ENCODE peak calls at places on chromosomes 11 and 22, in seven cellular contexts. One of them, this sample, is unnamed. For H3K9me3, the result is how much of the 10 kb centered on the place peaks cover.

GRCh38 chr11:19742595-19743292 is 30.1 kb downstream of the NAV2 start:
- DNase-seq in Panc1: peak
- DNase-seq in K562: peak
- DNase-seq in esophagus muscularis mucosa: no peak
- DNase-seq in sigmoid colon: peak
- DNase-seq in HCT116: peak
- DNase-seq in stomach: peak
- DNase-seq in this sample: no peak

GRCh38 chr11:95920460-95921105 is 3.3 kb downstream of the MTMR2 start:
- DNase-seq in Panc1: no peak
- DNase-seq in K562: no peak
- DNase-seq in esophagus muscularis mucosa: no peak
- DNase-seq in sigmoid colon: no peak
- DNase-seq in HCT116: no peak
- DNase-seq in stomach: no peak
- DNase-seq in this sample: no peak

GRCh38 chr11:117701781-117702180 is 95.2 kb downstream of the DSCAML1 start:
- DNase-seq in Panc1: no peak
- DNase-seq in K562: no peak
- DNase-seq in esophagus muscularis mucosa: no peak
- DNase-seq in sigmoid colon: no peak
- DNase-seq in HCT116: no peak
- DNase-seq in stomach: no peak
- DNase-seq in this sample: no peak

GRCh38 chr22:41968601-41969000 is 642 bp upstream of the SEPTIN3 start:
- DNase-seq in Panc1: no peak
- DNase-seq in K562: no peak
- DNase-seq in esophagus muscularis mucosa: no peak
- DNase-seq in sigmoid colon: no peak
- DNase-seq in HCT116: no peak
- DNase-seq in stomach: no peak
- DNase-seq in this sample: no peak

GRCh38 chr22:24180316-24181087 is 785 bp upstream of the SUSD2 start:
- DNase-seq in Panc1: no peak
- DNase-seq in K562: no peak
- DNase-seq in esophagus muscularis mucosa: no peak
- DNase-seq in sigmoid colon: no peak
- DNase-seq in HCT116: no peak
- DNase-seq in stomach: no peak
- DNase-seq in this sample: no peak

GRCh38 chr11:44627911-44628729 is 62.7 kb downstream of the CD82 start:
- DNase-seq in Panc1: no peak
- DNase-seq in K562: no peak
- DNase-seq in esophagus muscularis mucosa: peak
- DNase-seq in sigmoid colon: peak
- DNase-seq in HCT116: no peak
- DNase-seq in stomach: peak
- DNase-seq in this sample: no peak

GRCh38 chr11:12185914-12186313 is 75.5 kb downstream of the MICAL2 start:
- DNase-seq in Panc1: no peak
- DNase-seq in K562: no peak
- DNase-seq in esophagus muscularis mucosa: no peak
- DNase-seq in sigmoid colon: no peak
- DNase-seq in HCT116: no peak
- DNase-seq in stomach: no peak
- DNase-seq in this sample: peak

GRCh38 chr11:87712802-87713202 is 462.4 kb downstream of the RAB38 start:
- DNase-seq in Panc1: no peak
- DNase-seq in K562: no peak
- DNase-seq in esophagus muscularis mucosa: no peak
- DNase-seq in sigmoid colon: no peak
- DNase-seq in HCT116: no peak
- DNase-seq in stomach: no peak
- DNase-seq in this sample: no peak

GRCh38 chr11:17752144-17752543 is 17.6 kb downstream of the KCNC1 start:
- DNase-seq in Panc1: no peak
- DNase-seq in K562: no peak
- DNase-seq in esophagus muscularis mucosa: no peak
- DNase-seq in sigmoid colon: no peak
- DNase-seq in HCT116: no peak
- DNase-seq in stomach: no peak
- DNase-seq in this sample: no peak

GRCh38 chr11:64239662-64240466 is 1.0 kb upstream of the FKBP2 start:
- DNase-seq in Panc1: no peak
- DNase-seq in K562: no peak
- DNase-seq in esophagus muscularis mucosa: no peak
- DNase-seq in sigmoid colon: no peak
- DNase-seq in HCT116: no peak
- DNase-seq in stomach: no peak
- DNase-seq in this sample: no peak

GRCh38 chr11:114610984-114611944 is 15.7 kb upstream of the NXPE4 start:
- DNase-seq in Panc1: no peak
- DNase-seq in K562: no peak
- DNase-seq in esophagus muscularis mucosa: peak
- DNase-seq in sigmoid colon: no peak
- DNase-seq in HCT116: no peak
- DNase-seq in stomach: no peak
- DNase-seq in this sample: no peak

GRCh38 chr11:2825886-2826678 is 59.5 kb downstream of the CDKN1C start:
- DNase-seq in Panc1: no peak
- DNase-seq in K562: no peak
- DNase-seq in esophagus muscularis mucosa: peak
- DNase-seq in sigmoid colon: peak
- DNase-seq in HCT116: no peak
- DNase-seq in stomach: no peak
- DNase-seq in this sample: no peak

GRCh38 chr11:117187428-117187798 is 8.9 kb downstream of the SIDT2 start:
- DNase-seq in Panc1: no peak
- DNase-seq in K562: no peak
- DNase-seq in esophagus muscularis mucosa: no peak
- DNase-seq in sigmoid colon: peak
- DNase-seq in HCT116: no peak
- DNase-seq in stomach: peak
- DNase-seq in this sample: no peak

GRCh38 chr22:31082606-31083376 is 1.7 kb downstream of the SMTN start:
- DNase-seq in Panc1: no peak
- DNase-seq in K562: peak
- DNase-seq in esophagus muscularis mucosa: no peak
- DNase-seq in sigmoid colon: peak
- DNase-seq in HCT116: peak
- DNase-seq in stomach: peak
- DNase-seq in this sample: no peak

GRCh38 chr11:12674936-12675696 is 895 bp downstream of the TEAD1 start:
- DNase-seq in Panc1: no peak
- DNase-seq in K562: peak
- DNase-seq in esophagus muscularis mucosa: no peak
- DNase-seq in sigmoid colon: peak
- DNase-seq in HCT116: no peak
- DNase-seq in stomach: peak
- DNase-seq in this sample: no peak

GRCh38 chr22:46068908-46069481 is 81.3 kb upstream of the PPARA start:
- DNase-seq in Panc1: no peak
- DNase-seq in K562: no peak
- DNase-seq in esophagus muscularis mucosa: no peak
- DNase-seq in sigmoid colon: peak
- DNase-seq in HCT116: no peak
- DNase-seq in stomach: peak
- DNase-seq in this sample: no peak
- TF ChIP-seq POLR2AphosphoS5 in Panc1: no peak
- TF ChIP-seq POLR2AphosphoS5 in K562: no peak
- TF ChIP-seq POLR2AphosphoS5 in esophagus muscularis mucosa: no peak
- TF ChIP-seq POLR2AphosphoS5 in sigmoid colon: no peak
- TF ChIP-seq POLR2AphosphoS5 in HCT116: no peak
- TF ChIP-seq POLR2AphosphoS5 in stomach: no peak
- TF ChIP-seq POLR2AphosphoS5 in this sample: no peak

DNA sequence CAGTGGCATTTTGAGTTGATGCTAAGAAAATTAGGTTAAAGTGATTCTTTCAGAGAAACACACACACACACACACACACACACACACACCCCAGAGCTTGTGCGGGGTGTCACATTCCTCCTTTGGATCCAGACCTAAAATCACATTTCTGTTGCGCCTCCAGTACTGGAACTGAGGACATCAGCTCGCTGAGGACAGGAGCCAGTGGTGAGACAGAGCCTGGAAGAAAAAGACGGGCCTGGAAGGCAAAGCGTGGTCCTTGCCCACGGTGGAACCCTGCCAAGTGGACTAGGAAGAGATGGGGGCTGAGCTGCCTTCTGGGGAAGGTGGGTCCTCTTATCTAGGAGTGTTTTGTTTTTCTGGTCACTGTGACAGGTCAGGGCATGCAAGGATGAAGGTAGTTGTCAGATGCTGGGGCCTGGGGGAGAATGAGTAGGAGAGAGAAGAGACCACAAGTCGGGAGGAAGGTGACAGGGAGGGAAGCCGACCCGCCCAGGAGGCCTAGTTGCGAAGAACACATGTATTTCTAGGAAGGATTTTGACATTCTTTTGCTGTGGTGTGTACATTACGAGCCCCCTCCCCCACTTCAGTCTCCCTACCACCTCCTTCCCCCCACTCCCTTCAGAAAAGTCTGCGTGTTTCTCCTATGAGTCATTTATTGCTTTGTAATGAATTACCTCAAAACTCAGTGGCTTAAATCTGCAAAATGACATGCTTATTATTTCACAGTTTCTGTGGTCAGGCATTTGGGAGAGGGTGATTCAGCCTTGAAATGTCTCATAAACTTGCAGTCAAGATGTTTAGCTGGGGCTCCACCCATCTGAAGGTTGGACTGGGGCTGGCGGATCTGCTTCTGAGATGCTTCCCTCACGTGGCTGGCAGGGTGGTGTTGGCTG is 4.8 kb upstream of the ELFN2 start:
- DNase-seq in Panc1: no peak
- DNase-seq in K562: no peak
- DNase-seq in esophagus muscularis mucosa: no peak
- DNase-seq in sigmoid colon: no peak
- DNase-seq in HCT116: peak
- DNase-seq in stomach: no peak
- DNase-seq in this sample: no peak
- H3K27ac ChIP-seq in Panc1: peak
- H3K27ac ChIP-seq in K562: no peak
- H3K27ac ChIP-seq in esophagus muscularis mucosa: no peak
- H3K27ac ChIP-seq in sigmoid colon: no peak
- H3K27ac ChIP-seq in HCT116: peak
- H3K27ac ChIP-seq in stomach: no peak
- H3K27ac ChIP-seq in this sample: no peak

GRCh38 chr22:49036513-49036912 is 791.2 kb downstream of the BRD1 start:
- DNase-seq in Panc1: no peak
- DNase-seq in K562: no peak
- DNase-seq in esophagus muscularis mucosa: no peak
- DNase-seq in sigmoid colon: no peak
- DNase-seq in HCT116: no peak
- DNase-seq in stomach: no peak
- DNase-seq in this sample: no peak
- H3K9me3 ChIP-seq in Panc1: under half
- H3K9me3 ChIP-seq in K562: under half
- H3K9me3 ChIP-seq in esophagus muscularis mucosa: under half
- H3K9me3 ChIP-seq in sigmoid colon: under half
- H3K9me3 ChIP-seq in HCT116: under half
- H3K9me3 ChIP-seq in stomach: under half
- H3K9me3 ChIP-seq in this sample: under half

DNA sequence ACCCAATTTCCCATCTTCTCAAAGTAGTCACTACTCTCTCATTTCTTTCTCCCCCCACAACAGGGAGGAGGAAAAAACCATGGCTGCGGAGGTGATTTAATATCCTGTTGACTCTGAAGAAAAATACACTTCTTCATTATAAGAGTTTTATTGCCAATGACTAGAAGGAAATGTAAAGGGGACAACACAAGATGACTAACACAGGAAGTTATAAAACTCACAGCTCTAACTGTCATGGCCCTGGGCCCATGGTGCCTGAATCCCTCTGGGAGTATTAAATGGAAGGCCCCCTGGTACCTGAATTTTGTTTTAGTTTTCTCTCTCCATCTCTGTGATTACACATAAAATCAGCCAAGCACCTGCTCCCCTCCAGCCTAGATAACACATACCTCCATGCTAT is 352.8 kb upstream of the FAT3 start:
- DNase-seq in Panc1: no peak
- DNase-seq in K562: no peak
- DNase-seq in esophagus muscularis mucosa: no peak
- DNase-seq in sigmoid colon: no peak
- DNase-seq in HCT116: no peak
- DNase-seq in stomach: no peak
- DNase-seq in this sample: peak
- TF ChIP-seq POLR2AphosphoS5 in Panc1: no peak
- TF ChIP-seq POLR2AphosphoS5 in K562: no peak
- TF ChIP-seq POLR2AphosphoS5 in esophagus muscularis mucosa: no peak
- TF ChIP-seq POLR2AphosphoS5 in sigmoid colon: no peak
- TF ChIP-seq POLR2AphosphoS5 in HCT116: no peak
- TF ChIP-seq POLR2AphosphoS5 in stomach: no peak
- TF ChIP-seq POLR2AphosphoS5 in this sample: peak

GRCh38 chr11:27396259-27396839 is 33.3 kb upstream of the CCDC34 start:
- DNase-seq in Panc1: no peak
- DNase-seq in K562: no peak
- DNase-seq in esophagus muscularis mucosa: no peak
- DNase-seq in sigmoid colon: no peak
- DNase-seq in HCT116: no peak
- DNase-seq in stomach: no peak
- DNase-seq in this sample: no peak

GRCh38 chr11:27398413-27398780 is 35.4 kb upstream of the CCDC34 start:
- DNase-seq in Panc1: no peak
- DNase-seq in K562: no peak
- DNase-seq in esophagus muscularis mucosa: no peak
- DNase-seq in sigmoid colon: no peak
- DNase-seq in HCT116: no peak
- DNase-seq in stomach: no peak
- DNase-seq in this sample: no peak

GRCh38 chr11:27395556-27396258 is 32.7 kb upstream of the CCDC34 start:
- DNase-seq in Panc1: peak
- DNase-seq in K562: no peak
- DNase-seq in esophagus muscularis mucosa: no peak
- DNase-seq in sigmoid colon: no peak
- DNase-seq in HCT116: no peak
- DNase-seq in stomach: peak
- DNase-seq in this sample: no peak

GRCh38 chr11:27401280-27401679 is 38.3 kb upstream of the CCDC34 start:
- DNase-seq in Panc1: no peak
- DNase-seq in K562: no peak
- DNase-seq in esophagus muscularis mucosa: no peak
- DNase-seq in sigmoid colon: no peak
- DNase-seq in HCT116: no peak
- DNase-seq in stomach: no peak
- DNase-seq in this sample: peak

DNA sequence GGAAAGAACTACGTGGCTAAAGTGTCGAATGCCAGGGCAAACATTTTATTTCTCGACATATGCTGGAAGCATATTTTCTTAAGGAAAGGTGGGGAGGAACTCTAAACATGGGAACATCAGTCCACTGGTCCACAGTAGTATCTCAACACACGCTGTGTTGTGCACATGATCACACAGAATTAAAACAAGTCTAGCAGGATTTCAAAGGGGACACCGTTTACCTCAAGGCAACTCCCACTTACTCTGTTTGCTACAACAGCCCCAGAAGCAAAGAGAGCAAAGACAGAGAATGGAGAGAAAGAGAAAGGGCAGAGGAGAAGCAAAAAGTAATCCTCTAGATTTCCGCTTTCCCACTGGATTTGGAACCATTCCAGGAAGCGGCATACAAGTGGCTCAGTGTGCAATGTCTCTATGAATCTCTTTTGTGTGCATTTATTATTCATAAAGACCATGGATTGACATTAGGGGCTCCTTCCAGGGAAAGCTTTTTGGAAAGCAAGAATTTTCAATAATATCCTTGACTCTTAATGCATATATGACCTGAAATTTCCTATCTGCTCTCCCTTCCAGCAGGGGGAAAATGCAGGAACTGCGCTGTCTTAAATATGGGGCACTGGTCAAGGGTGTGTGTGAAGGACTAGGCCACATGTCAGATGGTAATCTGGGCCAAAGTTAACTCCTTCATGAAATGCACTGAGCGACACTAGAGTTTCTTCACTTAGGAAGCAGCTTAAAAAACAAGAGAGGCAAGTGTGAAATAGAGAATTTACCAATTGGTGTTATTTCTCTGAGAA is 34.8 kb upstream of the CCDC34 start:
- DNase-seq in Panc1: no peak
- DNase-seq in K562: no peak
- DNase-seq in esophagus muscularis mucosa: no peak
- DNase-seq in sigmoid colon: no peak
- DNase-seq in HCT116: no peak
- DNase-seq in stomach: no peak
- DNase-seq in this sample: peak
- H3K27ac ChIP-seq in Panc1: peak
- H3K27ac ChIP-seq in K562: no peak
- H3K27ac ChIP-seq in esophagus muscularis mucosa: no peak
- H3K27ac ChIP-seq in sigmoid colon: no peak
- H3K27ac ChIP-seq in HCT116: no peak
- H3K27ac ChIP-seq in stomach: peak
- H3K27ac ChIP-seq in this sample: peak

This sample was measured in SK-N-MC.